ENCODE peak calls at places on chromosomes 4 and X, in five cellular contexts. Z is cardiac muscle cell, O is BJ, E is astrocyte of the spinal cord, I is hepatocyte. H is an unnamed sample.

GRCh38 chr4:113050361-113050760 is 908 bp downstream of the ANK2 start:
- DNase-seq in Z (no peak), O (no peak), E (no peak), I (no peak), H (no peak)

GRCh38 chrX:17104433-17104832 is 158.0 kb downstream of the REPS2 start:
- DNase-seq in Z (no peak), O (no peak), E (no peak), I (no peak), H (no peak)

GRCh38 chr4:3287271-3287971 is 5.4 kb upstream of the RGS12 start:
- DNase-seq in Z (no peak), O (no peak), E (no peak), I (no peak), H (no peak)

GRCh38 chr4:145340071-145340695 is 141.5 kb upstream of the SMAD1 start:
- DNase-seq in Z (no peak), O (no peak), E (no peak), I (peak; percentile 58), H (no peak)

GRCh38 chr4:36489798-36490197 is 208.4 kb downstream of the DTHD1 start:
- DNase-seq in Z (no peak), O (no peak), E (no peak), I (no peak), H (no peak)

GRCh38 chr4:184538023-184538599 is 63.8 kb upstream of the IRF2 start:
- DNase-seq in Z (peak; percentile 96), O (peak; percentile 34), E (peak; percentile 93), I (peak; percentile 91), H (peak; percentile 46)

GRCh38 chr4:89427765-89428164 is 120.2 kb upstream of the GPRIN3 start:
- DNase-seq in Z (no peak), O (no peak), E (no peak), I (no peak), H (no peak)

GRCh38 chr4:128516568-128516967 is 229.0 kb upstream of the PGRMC2 start:
- DNase-seq in Z (peak; percentile 60), O (peak; percentile 89), E (peak; percentile 51), I (peak; percentile 57), H (no peak)

GRCh38 chr4:185794637-185795036 is 17.4 kb downstream of the SORBS2 start:
- DNase-seq in Z (no peak), O (no peak), E (no peak), I (no peak), H (no peak)

GRCh38 chrX:44474410-44474809 is 68.2 kb downstream of the FUNDC1 start:
- DNase-seq in Z (peak; percentile 27), O (no peak), E (no peak), I (no peak), H (no peak)

GRCh38 chr4:73759357-73759756 is 19.0 kb downstream of the CXCL8 start:
- DNase-seq in Z (no peak), O (no peak), E (no peak), I (no peak), H (no peak)

GRCh38 chr4:161919442-161920220 is 244.2 kb downstream of the FSTL5 start:
- DNase-seq in Z (no peak), O (no peak), E (no peak), I (no peak), H (no peak)

GRCh38 chr4:128924951-128925350 is 115.5 kb downstream of the JADE1 start:
- DNase-seq in Z (peak; percentile 21), O (no peak), E (no peak), I (no peak), H (no peak)

GRCh38 chr4:155819066-155819465 is 47.0 kb downstream of the ASIC5 start:
- DNase-seq in Z (peak; percentile 49), O (no peak), E (no peak), I (no peak), H (no peak)

GRCh38 chr4:161457906-161458305 is 705.9 kb downstream of the FSTL5 start:
- DNase-seq in Z (no peak), O (no peak), E (no peak), I (no peak), H (no peak)

GRCh38 chr4:132203618-132204017 is 945.5 kb upstream of the PCDH10 start:
- DNase-seq in Z (no peak), O (no peak), E (no peak), I (no peak), H (no peak)

GRCh38 chrX:110418857-110419249 is 60.2 kb downstream of the RTL9 start:
- DNase-seq in Z (peak; percentile 67), O (no peak), E (peak; percentile 64), I (peak; percentile 58), H (no peak)

GRCh38 chrX:8067754-8068469 is 103.2 kb downstream of the VCX2 start:
- DNase-seq in Z (no peak), O (no peak), E (peak; percentile 30), I (peak; percentile 23), H (no peak)

GRCh38 chr4:17762705-17763104 is 18.7 kb downstream of the FAM184B start:
- DNase-seq in Z (peak; percentile 72), O (no peak), E (peak; percentile 22), I (no peak), H (no peak)

GRCh38 chr4:187304131-187304530 is 580.5 kb upstream of the FAT1 start:
- DNase-seq in Z (no peak), O (no peak), E (no peak), I (no peak), H (no peak)

GRCh38 chr4:773214-773613 is 52.7 kb downstream of the CPLX1 start:
- DNase-seq in Z (no peak), O (no peak), E (no peak), I (no peak), H (no peak)

GRCh38 chr4:172986114-172986513 is 182.5 kb upstream of the GALNT7 start:
- DNase-seq in Z (no peak), O (no peak), E (no peak), I (no peak), H (no peak)

GRCh38 chr4:86032476-86033022 is 327.3 kb downstream of the MAPK10 start:
- DNase-seq in Z (peak; percentile 94), O (peak; percentile 94), E (peak; percentile 90), I (peak; percentile 63), H (no peak)

GRCh38 chr4:169698331-169698730 is 59.4 kb downstream of the HPF1 start:
- DNase-seq in Z (no peak), O (no peak), E (no peak), I (no peak), H (no peak)

GRCh38 chr4:166252487-166253402 is 379.7 kb downstream of the TLL1 start:
- DNase-seq in Z (peak; percentile 38), O (no peak), E (peak; percentile 29), I (peak; percentile 37), H (no peak)

GRCh38 chr4:40515037-40515397 is 114.6 kb downstream of the RBM47 start:
- DNase-seq in Z (peak; percentile 13), O (no peak), E (no peak), I (peak; percentile 42), H (no peak)

GRCh38 chr4:14879643-14880042 is 122.6 kb upstream of the CPEB2 start:
- DNase-seq in Z (no peak), O (no peak), E (no peak), I (no peak), H (no peak)

GRCh38 chrX:136086521-136086920 is 60.8 kb upstream of the FHL1 start:
- DNase-seq in Z (peak; percentile 2), O (no peak), E (peak; percentile 40), I (no peak), H (no peak)

GRCh38 chr4:25795566-25796454 is 67.0 kb downstream of the SEL1L3 start:
- DNase-seq in Z (peak; percentile 70), O (peak; percentile 50), E (peak; percentile 77), I (peak; percentile 48), H (no peak)

GRCh38 chr4:147714575-147715401 is 17.1 kb upstream of the ARHGAP10 start:
- DNase-seq in Z (peak; percentile 83), O (peak; percentile 72), E (peak; percentile 78), I (no peak), H (no peak)

GRCh38 chr4:186757696-186758330 is 34.2 kb upstream of the FAT1 start:
- DNase-seq in Z (no peak), O (peak; percentile 60), E (no peak), I (no peak), H (no peak)

GRCh38 chr4:120877021-120877420 is 45.5 kb downstream of the PRDM5 start:
- DNase-seq in Z (no peak), O (no peak), E (no peak), I (no peak), H (no peak)

GRCh38 chr4:71130827-71131603 is 137.6 kb downstream of the DCK start:
- DNase-seq in Z (peak; percentile 60), O (peak; percentile 35), E (peak; percentile 67), I (no peak), H (no peak)

GRCh38 chrX:22037911-22038537 is 5.9 kb downstream of the PHEX start:
- DNase-seq in Z (no peak), O (no peak), E (no peak), I (no peak), H (no peak)
- H3K4me3 ChIP-seq in Z (no peak overlapping the region), O (no peak overlapping the region), E (no peak overlapping the region), I (no peak overlapping the region), H (no peak overlapping the region)

GRCh38 chr4:163330828-163331628 is 1.4 kb downstream of the NPY1R start:
- DNase-seq in Z (no peak), O (no peak), E (no peak), I (no peak), H (no peak)
- H3K4me3 ChIP-seq in Z (peak overlapping the region; percentile 71), O (no peak overlapping the region), E (no peak overlapping the region), I (peak overlapping the region; percentile 80), H (no peak overlapping the region)

GRCh38 chr4:56387023-56388001 is at the start of gene AASDH:
- DNase-seq in Z (peak; percentile 97), O (peak; percentile 73), E (peak; percentile 97), I (peak; percentile 95), H (peak; percentile 90)

GRCh38 chr4:56388311-56388710 is 1.0 kb upstream of the AASDH start:
- DNase-seq in Z (no peak), O (no peak), E (no peak), I (no peak), H (no peak)

GRCh38 chr4:56391270-56391669 is 4.0 kb upstream of the AASDH start:
- DNase-seq in Z (no peak), O (no peak), E (no peak), I (no peak), H (no peak)

GRCh38 chr4:56389558-56389957 is 2.3 kb upstream of the AASDH start:
- DNase-seq in Z (no peak), O (no peak), E (no peak), I (peak; percentile 13), H (no peak)

GRCh38 chr4:56386091-56386490 is 1.2 kb downstream of the AASDH start:
- DNase-seq in Z (no peak), O (no peak), E (no peak), I (no peak), H (no peak)
- H3K4me3 ChIP-seq in Z (no peak overlapping the region), O (peak overlapping the region; percentile 11), E (peak overlapping the region; percentile 25), I (peak overlapping the region; percentile 1), H (no peak overlapping the region)

DNA sequence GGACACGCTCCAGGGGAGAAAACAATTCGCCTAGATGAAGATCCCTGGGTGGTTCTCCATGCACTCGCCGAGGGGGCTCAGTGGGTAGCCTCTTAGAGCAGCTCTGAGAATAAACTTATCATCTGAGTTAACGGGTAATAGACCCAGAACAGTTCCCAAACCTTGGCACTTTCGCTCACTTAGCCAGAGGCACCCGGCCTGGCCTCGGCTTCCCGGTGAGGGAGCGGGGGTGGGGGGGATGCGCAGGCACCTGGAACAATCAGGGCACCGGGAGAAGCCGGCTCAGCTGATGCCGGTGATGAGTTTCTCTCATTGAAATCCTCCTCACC is 405 bp upstream of the ZAR1 start:
- DNase-seq in Z (no peak), O (no peak), E (no peak), I (no peak), H (no peak)
- H3K4me3 ChIP-seq in Z (peak overlapping the region; percentile 23), O (no peak overlapping the region), E (no peak overlapping the region), I (peak overlapping the region; percentile 13), H (no peak overlapping the region)